ENCODE peak calls at places on chromosome 3, in seven cellular contexts. Z is NCI-H1417; D is activated CD4-positive, alpha-beta T cell treated with anti-CD3 and anti-CD28 coated beads for 24 hours; C is activated naive CD4-positive, alpha-beta T cell treated with anti-CD3 and anti-CD28 coated beads, Interleukin-2, amount 50 U/mL, for 16 hours; X is spleen; P is activated CD4-positive, CD25-positive, alpha-beta regulatory T cell; G is Calu3. A is an unnamed sample.
A peak's percentile ranks its signal among the peaks of the same experiment; 100 is the strongest.

GRCh38 chr3:149314807-149315578 is 18.4 kb downstream of the TM4SF18 start:
- DNase-seq in Z (no peak), D (no peak), C (no peak), X (no peak), P (no peak), G (no peak), A (no peak)

GRCh38 chr3:171306631-171307030 is 153.6 kb downstream of the TNIK start:
- DNase-seq in Z (no peak), D (no peak), C (no peak), X (no peak), P (no peak), G (no peak), A (no peak)

GRCh38 chr3:17747184-17747889 is 4.9 kb upstream of the TBC1D5 start:
- DNase-seq in Z (no peak), D (no peak), C (no peak), X (no peak), P (no peak), G (no peak), A (no peak)

GRCh38 chr3:32238027-32238815 is at the start of gene CMTM8:
- DNase-seq in Z (peak; percentile 79), D (peak; percentile 39), C (peak; percentile 72), X (peak; percentile 85), P (peak; percentile 42), G (peak; percentile 79), A (peak; percentile 81)

GRCh38 chr3:168884353-168884903 is 779.1 kb downstream of the MECOM start:
- DNase-seq in Z (peak; percentile 47), D (no peak), C (no peak), X (no peak), P (no peak), G (peak; percentile 80), A (no peak)

GRCh38 chr3:107488942-107489341 is 33.8 kb upstream of the BBX start:
- DNase-seq in Z (no peak), D (no peak), C (no peak), X (no peak), P (no peak), G (no peak), A (no peak)

GRCh38 chr3:51721062-51721745 is 14.3 kb downstream of the GRM2 start:
- DNase-seq in Z (no peak), D (no peak), C (no peak), X (no peak), P (no peak), G (no peak), A (no peak)

GRCh38 chr3:81929697-81930096 is 168.3 kb upstream of the GBE1 start:
- DNase-seq in Z (peak; percentile 35), D (no peak), C (no peak), X (no peak), P (no peak), G (no peak), A (peak; percentile 59)

GRCh38 chr3:101635954-101636798 is 40.8 kb downstream of the ZBTB11 start:
- DNase-seq in Z (peak; percentile 23), D (peak; percentile 41), C (peak; percentile 71), X (peak; percentile 84), P (peak; percentile 44), G (peak; percentile 64), A (peak; percentile 28)

GRCh38 chr3:98994128-98994762 is 92.8 kb upstream of the DCBLD2 start:
- DNase-seq in Z (peak; percentile 57), D (no peak), C (no peak), X (no peak), P (no peak), G (no peak), A (no peak)

GRCh38 chr3:134232146-134232545 is 18.5 kb downstream of the RYK start:
- DNase-seq in Z (no peak), D (no peak), C (no peak), X (no peak), P (no peak), G (no peak), A (no peak)

GRCh38 chr3:195270350-195271115 is 426 bp downstream of the XXYLT1 start:
- DNase-seq in Z (peak; percentile 95), D (peak; percentile 53), C (peak; percentile 76), X (peak; percentile 96), P (no peak), G (peak; percentile 89), A (peak; percentile 85)

GRCh38 chr3:47339951-47340350 is 40.9 kb upstream of the PTPN23 start:
- DNase-seq in Z (no peak), D (no peak), C (no peak), X (no peak), P (no peak), G (no peak), A (no peak)

A was measured in NCI-H146.